ENCODE peak calls at places on chromosomes 1 and 21, in four cellular contexts. I is NCI-H2107, J is HCT116, K is pulmonary artery endothelial cell. H is an unnamed sample.
A peak's percentile ranks its signal among the peaks of the same experiment; 100 is the strongest.

GRCh38 chr1:48003741-48004503 is 6.7 kb upstream of the TRABD2B start:
- DNase-seq in K (no peak), J (no peak), I (peak; percentile 83), H (no peak)

GRCh38 chr1:22739648-22740385 is 29.2 kb downstream of the EPHB2 start:
- DNase-seq in K (peak; percentile 63), J (no peak), I (no peak), H (no peak)

GRCh38 chr1:199124351-199124750 is 485.5 kb downstream of the PTPRC start:
- DNase-seq in K (no peak), J (no peak), I (no peak), H (no peak)

GRCh38 chr21:45699251-45699942 is 55.9 kb downstream of the PCBP3 start:
- DNase-seq in I (no peak), K (no peak), J (no peak), H (no peak)

GRCh38 chr1:83860506-83861221 is 138.3 kb downstream of the TTLL7 start:
- DNase-seq in I (peak; percentile 9), K (peak; percentile 11), J (peak; percentile 31), H (peak; percentile 6)

GRCh38 chr1:187911820-187912219 is 1083.1 kb downstream of the PLA2G4A start:
- DNase-seq in J (no peak), K (no peak), I (no peak), H (no peak)

GRCh38 chr1:62900566-62900965 is 116.6 kb downstream of the ATG4C start:
- DNase-seq in J (no peak), K (no peak), I (no peak), H (no peak)

GRCh38 chr1:175445661-175446060 is 253.1 kb upstream of the KIAA0040 start:
- DNase-seq in K (no peak), I (no peak), J (no peak), H (no peak)

GRCh38 chr1:39061951-39062350 is 35.8 kb downstream of the NDUFS5 start:
- DNase-seq in I (no peak), J (no peak), K (no peak), H (no peak)

GRCh38 chr1:92473781-92474495 is 12.8 kb downstream of the GFI1 start:
- DNase-seq in I (no peak), J (no peak), K (no peak), H (no peak)

GRCh38 chr1:26862781-26863676 is at the start of gene SFN:
- DNase-seq in J (peak; percentile 98), I (peak; percentile 62), K (no peak), H (no peak)

GRCh38 chr1:32351859-32352745 is 10.2 kb downstream of the FAM229A start:
- DNase-seq in J (no peak), K (no peak), I (no peak), H (no peak)

GRCh38 chr1:84170171-84170570 is 26.1 kb downstream of the PRKACB start:
- DNase-seq in I (no peak), K (no peak), J (no peak), H (no peak)

GRCh38 chr1:34759472-34760357 is at the start of gene GJB4:
- DNase-seq in I (no peak), K (no peak), J (no peak), H (no peak)

H was measured in cerebellum.